ENCODE peak calls at places on chromosomes 7 and 10, in four cellular contexts. C, J, I and E are unnamed samples. For H3K4me1 and H3K36me3, the result is how much of the 10 kb centered on the place peaks cover.

GRCh38 chr7:3648276-3648675 is 347.2 kb downstream of the SDK1 start:
- DNase-seq in J (no peak), I (no peak), C (no peak), E (no peak)

GRCh38 chr10:129730993-129731325 is 233.1 kb downstream of the EBF3 start:
- DNase-seq in C (no peak), I (no peak), J (no peak), E (no peak)

GRCh38 chr10:78385599-78385998 is 351.9 kb downstream of the RPS24 start:
- DNase-seq in J (no peak), I (no peak), C (no peak), E (no peak)

GRCh38 chr10:24255115-24255895 is 46.4 kb downstream of the KIAA1217 start:
- DNase-seq in C (no peak), J (no peak), I (no peak), E (no peak)

GRCh38 chr7:128830231-128831177 is at the start of gene FLNC:
- DNase-seq in C (peak), I (peak), J (peak), E (peak)

GRCh38 chr10:59460601-59461000 is 98.3 kb upstream of the FAM13C start:
- DNase-seq in J (no peak), I (no peak), C (no peak), E (no peak)

GRCh38 chr7:147911224-147911623 is 679.3 kb upstream of the C7orf33 start:
- DNase-seq in I (no peak), C (no peak), J (no peak), E (no peak)

GRCh38 chr7:16657656-16658279 is 11.8 kb downstream of the BZW2 start:
- DNase-seq in J (no peak), C (no peak), I (peak), E (no peak)

GRCh38 chr7:78968951-78969350 is 484.5 kb downstream of the MAGI2 start:
- DNase-seq in C (no peak), I (no peak), J (no peak), E (no peak)

GRCh38 chr10:36048236-36048635 is 406.1 kb upstream of the FZD8 start:
- DNase-seq in J (no peak), I (no peak), C (no peak), E (no peak)

GRCh38 chr10:13560597-13560996 is 26.2 kb upstream of the PRPF18 start:
- DNase-seq in C (no peak), J (no peak), I (no peak), E (no peak)

GRCh38 chr10:656883-657282 is 32.6 kb downstream of the DIP2C start:
- DNase-seq in J (no peak), I (no peak), C (no peak), E (no peak)

GRCh38 chr7:140676303-140676702 is 3.6 kb downstream of the ADCK2 start:
- DNase-seq in J (no peak), C (no peak), I (no peak), E (no peak)
- H3K4me1 ChIP-seq in J (under half), C (under half), I (under half), E (under half)

DNA sequence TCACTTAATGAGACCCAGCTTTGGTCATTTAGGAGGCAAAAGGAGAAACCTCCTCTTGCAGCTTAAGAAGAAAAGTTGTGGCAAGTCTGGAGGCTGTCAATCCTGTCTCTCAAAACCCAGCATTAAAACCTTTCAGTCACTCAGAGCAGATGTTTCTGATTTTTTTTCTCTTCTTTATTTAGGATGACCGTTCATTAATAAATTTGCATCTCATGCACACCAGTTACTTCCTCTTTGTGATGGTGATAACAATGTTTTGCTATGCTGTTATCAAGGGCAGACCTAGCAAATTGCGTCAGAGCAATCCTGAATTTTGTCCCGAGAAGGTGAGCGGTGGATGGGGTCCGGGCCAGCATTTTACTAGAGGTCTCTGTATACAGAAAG is 32.0 kb downstream of the TMEM248 start:
- DNase-seq in C (no peak), J (no peak), I (no peak), E (no peak)
- H3K36me3 ChIP-seq in C (under half), J (half or more), I (under half), E (under half)

DNA sequence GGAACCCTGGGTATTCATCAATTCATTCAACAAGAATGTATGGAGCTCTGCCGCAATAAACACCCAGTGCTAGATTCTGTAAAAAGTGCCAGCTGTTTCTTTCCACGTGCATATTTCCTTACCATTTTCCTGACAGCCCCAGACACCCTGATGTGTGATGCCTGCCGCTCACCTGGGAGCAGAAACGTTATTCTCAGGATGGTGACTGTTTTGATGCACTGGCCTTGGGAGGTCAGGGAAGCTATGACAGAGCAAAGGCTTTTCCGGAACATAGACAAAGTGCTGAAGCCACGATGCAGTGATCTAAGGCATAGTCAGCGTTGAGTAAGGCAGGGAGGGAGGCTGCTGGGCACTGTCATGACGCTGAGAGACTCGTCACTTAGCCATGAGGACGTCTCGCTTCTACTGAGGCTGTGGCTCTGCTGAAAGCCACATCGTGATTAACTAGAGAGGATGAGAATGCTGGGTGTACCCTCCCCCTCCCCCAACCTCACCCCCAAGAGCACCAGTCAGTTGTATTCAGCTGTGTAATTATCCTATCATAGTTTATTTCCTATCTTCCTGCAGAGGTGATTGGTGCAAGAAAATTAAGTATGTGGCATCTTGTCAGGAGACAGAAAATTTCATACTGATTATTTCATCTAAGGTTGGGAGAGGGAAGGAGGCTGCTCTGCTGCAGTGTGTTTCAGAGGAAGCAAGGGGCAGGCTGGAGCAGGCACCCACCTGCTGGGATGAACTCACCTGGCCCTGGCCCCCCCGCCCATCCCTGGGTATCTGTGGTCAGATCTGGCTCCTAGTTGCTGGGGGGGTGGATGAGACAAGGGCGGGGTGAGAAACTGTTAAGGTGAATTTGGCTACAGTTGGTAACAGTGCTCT is 48.8 kb upstream of the SMNDC1 start:
- DNase-seq in C (no peak), I (no peak), J (no peak), E (no peak)
- H3K4me1 ChIP-seq in C (under half), I (under half), J (under half), E (under half)

GRCh38 chr7:158040199-158040598 is 547.4 kb downstream of the PTPRN2 start:
- DNase-seq in I (no peak), C (no peak), J (no peak), E (no peak)

GRCh38 chr7:158044156-158044823 is 543.3 kb downstream of the PTPRN2 start:
- DNase-seq in I (no peak), C (no peak), J (no peak), E (peak)

GRCh38 chr7:158039270-158039669 is 548.4 kb downstream of the PTPRN2 start:
- DNase-seq in J (no peak), I (no peak), C (no peak), E (peak)

GRCh38 chr7:158043461-158044155 is 544.0 kb downstream of the PTPRN2 start:
- DNase-seq in C (no peak), I (no peak), J (no peak), E (peak)

DNA sequence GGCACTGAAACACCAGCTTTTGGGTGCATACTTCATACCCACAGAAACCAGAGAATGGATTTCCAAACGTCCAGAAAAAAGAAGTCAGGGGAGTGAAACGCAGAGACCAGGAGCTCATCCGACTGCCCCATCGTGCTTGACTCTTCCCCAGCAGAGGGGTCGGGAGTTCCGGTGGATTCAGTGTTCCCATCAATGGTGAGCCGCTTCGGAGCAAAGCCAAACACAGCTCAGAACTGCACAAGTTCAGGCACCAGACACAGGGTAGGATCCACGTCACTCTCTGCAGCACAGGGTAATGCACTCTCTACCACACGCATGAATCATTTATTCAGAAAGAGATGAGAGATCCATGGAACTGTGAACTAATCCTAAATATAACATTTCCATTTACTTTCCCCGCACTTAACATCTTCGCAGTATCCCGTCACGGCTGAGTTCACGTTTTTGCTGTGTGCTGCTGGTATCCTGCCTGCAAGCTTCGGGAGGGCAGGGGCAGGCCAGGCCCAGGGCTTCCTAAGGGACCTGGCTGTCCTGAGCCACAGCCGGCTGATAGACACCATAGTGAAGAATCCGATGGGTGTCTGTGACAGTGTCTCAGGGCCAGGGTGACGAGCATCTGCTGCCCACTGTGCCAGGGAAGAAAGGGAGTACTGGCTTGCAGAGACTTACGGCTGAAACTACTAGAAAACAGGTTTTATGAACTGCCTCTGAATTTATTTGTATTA is 545.3 kb downstream of the PTPRN2 start:
- DNase-seq in J (no peak), I (no peak), C (no peak), E (no peak)
- H3K36me3 ChIP-seq in J (under half), I (under half), C (under half), E (under half)

GRCh38 chr10:103763374-103764202 is 91.8 kb downstream of the SH3PXD2A start:
- DNase-seq in J (no peak), C (peak), I (no peak), E (no peak)
- H3K4me1 ChIP-seq in J (half or more), C (half or more), I (half or more), E (under half)

GRCh38 chr7:155770186-155770585 is 42.1 kb downstream of the SHH start:
- DNase-seq in J (no peak), C (no peak), I (no peak), E (no peak)
- H3K36me3 ChIP-seq in J (half or more), C (under half), I (under half), E (under half)

GRCh38 chr10:62057359-62057758 is 155.9 kb downstream of the ARID5B start:
- DNase-seq in C (no peak), I (no peak), J (no peak), E (no peak)
- H3K4me1 ChIP-seq in C (under half), I (half or more), J (under half), E (under half)

DNA sequence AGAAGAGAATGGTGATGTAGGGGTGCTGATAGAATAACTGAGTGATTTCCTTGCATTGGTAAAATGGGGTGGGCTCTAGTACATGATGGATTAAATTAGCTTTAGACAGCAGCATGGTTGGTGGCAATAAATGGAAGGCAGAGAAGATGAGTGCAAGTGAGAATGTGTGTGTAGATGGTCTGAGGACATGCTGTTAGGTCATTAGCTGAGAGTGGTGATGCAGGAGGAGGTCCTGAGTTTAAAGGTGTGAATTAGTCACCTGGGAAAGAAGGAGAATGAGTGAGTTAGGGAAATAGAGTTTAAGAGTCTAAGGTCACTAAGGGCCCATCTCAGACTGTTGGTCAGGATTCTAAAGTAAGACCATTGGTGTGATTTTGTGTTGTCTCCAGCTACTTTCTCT is 17.9 kb upstream of the SEC61A2 start:
- DNase-seq in J (no peak), C (no peak), I (no peak), E (no peak)
- H3K36me3 ChIP-seq in J (under half), C (under half), I (under half), E (under half)

GRCh38 chr10:62413652-62414051 is 39.5 kb downstream of the ZNF365 start:
- DNase-seq in J (no peak), C (no peak), I (no peak), E (no peak)

GRCh38 chr10:62413048-62413447 is 38.9 kb downstream of the ZNF365 start:
- DNase-seq in C (no peak), J (no peak), I (no peak), E (no peak)

GRCh38 chr10:62414359-62414758 is 40.2 kb downstream of the ZNF365 start:
- DNase-seq in I (no peak), J (no peak), C (no peak), E (no peak)
- H3K4me1 ChIP-seq in I (under half), J (under half), C (under half), E (under half)